ENCODE peak calls at places on chromosomes 2 and 18, in four cellular contexts. P is upper lobe of right lung, J is A673, B is neuronal stem cell. K is an unnamed sample.

GRCh38 chr2:121888189-121888557 is 132.7 kb downstream of the TSN start:
- DNase-seq in P (no peak), J (peak), B (no peak), K (no peak)

GRCh38 chr2:204282525-204282924 is 262.8 kb upstream of the PARD3B start:
- DNase-seq in P (no peak), J (no peak), B (peak), K (no peak)

GRCh38 chr18:49566985-49567384 is 5.1 kb downstream of the LIPG start:
- DNase-seq in P (no peak), J (no peak), B (no peak), K (no peak)

GRCh38 chr2:241776336-241777166 is at the start of gene GAL3ST2:
- DNase-seq in P (peak), J (no peak), B (no peak), K (no peak)

GRCh38 chr2:45242161-45242741 is 233.0 kb upstream of the SIX2 start:
- DNase-seq in P (no peak), J (peak), B (no peak), K (no peak)

GRCh38 chr2:10414000-10414451 is 34.1 kb downstream of the ODC1 start:
- DNase-seq in P (no peak), J (no peak), B (no peak), K (no peak)

GRCh38 chr2:62313433-62314227 is 117.7 kb downstream of the B3GNT2 start:
- DNase-seq in P (no peak), J (no peak), B (no peak), K (no peak)

GRCh38 chr2:7758065-7758759 is 841.0 kb downstream of the RNF144A start:
- DNase-seq in P (no peak), J (no peak), B (no peak), K (no peak)

GRCh38 chr18:58748899-58749595 is 77.8 kb downstream of the MALT1 start:
- DNase-seq in P (no peak), J (no peak), B (no peak), K (no peak)

K was measured in ecto neural progenitor cell.